ENCODE peak calls at places on chromosome 7, in four cellular contexts. E, O, S and U are unnamed samples.

GRCh38 chr7:156156734-156157408 is 344.6 kb upstream of the SHH start:
- DNase-seq in E (peak; percentile 75), O (peak; percentile 47), S (no peak), U (peak; percentile 20)

GRCh38 chr7:37759519-37759918 is 76.0 kb downstream of the GPR141 start:
- DNase-seq in E (no peak), O (no peak), S (no peak), U (no peak)

GRCh38 chr7:111741811-111742240 is 179.5 kb upstream of the IMMP2L start:
- DNase-seq in E (no peak), O (peak; percentile 77), S (peak; percentile 31), U (peak; percentile 61)

GRCh38 chr7:26197153-26198115 is 3.1 kb downstream of the HNRNPA2B1 start:
- DNase-seq in E (no peak), O (no peak), S (no peak), U (no peak)

GRCh38 chr7:32215697-32216096 is 145.5 kb upstream of the PDE1C start:
- DNase-seq in E (no peak), O (no peak), S (no peak), U (no peak)

GRCh38 chr7:191105-192034 is 1.0 kb upstream of the FAM20C start:
- DNase-seq in E (no peak), O (no peak), S (no peak), U (no peak)

GRCh38 chr7:101933685-101934084 is 116.3 kb downstream of the CUX1 start:
- DNase-seq in E (no peak), O (no peak), S (peak; percentile 69), U (no peak)

GRCh38 chr7:47690902-47691558 is 109.1 kb upstream of the TNS3 start:
- DNase-seq in E (no peak), O (no peak), S (no peak), U (no peak)

GRCh38 chr7:116030626-116031276 is at the start of gene TFEC:
- DNase-seq in E (no peak), O (no peak), S (no peak), U (no peak)

GRCh38 chr7:30995541-30995940 is 31.8 kb downstream of the GHRHR start:
- DNase-seq in E (no peak), O (no peak), S (no peak), U (no peak)

GRCh38 chr7:77182261-77182660 is 17.4 kb downstream of the FGL2 start:
- DNase-seq in E (no peak), O (no peak), S (no peak), U (no peak)

GRCh38 chr7:120110169-120110568 is 162.8 kb upstream of the KCND2 start:
- DNase-seq in E (no peak), O (no peak), S (no peak), U (no peak)

GRCh38 chr7:70340236-70340635 is 742.0 kb downstream of the AUTS2 start:
- DNase-seq in E (no peak), O (no peak), S (no peak), U (no peak)

GRCh38 chr7:23530355-23530754 is 1.4 kb downstream of the TRA2A start:
- DNase-seq in E (no peak), O (peak; percentile 29), S (no peak), U (peak; percentile 53)
- TF ChIP-seq CEBPB in E (no peak), O (no peak), S (no peak), U (no peak)

DNA sequence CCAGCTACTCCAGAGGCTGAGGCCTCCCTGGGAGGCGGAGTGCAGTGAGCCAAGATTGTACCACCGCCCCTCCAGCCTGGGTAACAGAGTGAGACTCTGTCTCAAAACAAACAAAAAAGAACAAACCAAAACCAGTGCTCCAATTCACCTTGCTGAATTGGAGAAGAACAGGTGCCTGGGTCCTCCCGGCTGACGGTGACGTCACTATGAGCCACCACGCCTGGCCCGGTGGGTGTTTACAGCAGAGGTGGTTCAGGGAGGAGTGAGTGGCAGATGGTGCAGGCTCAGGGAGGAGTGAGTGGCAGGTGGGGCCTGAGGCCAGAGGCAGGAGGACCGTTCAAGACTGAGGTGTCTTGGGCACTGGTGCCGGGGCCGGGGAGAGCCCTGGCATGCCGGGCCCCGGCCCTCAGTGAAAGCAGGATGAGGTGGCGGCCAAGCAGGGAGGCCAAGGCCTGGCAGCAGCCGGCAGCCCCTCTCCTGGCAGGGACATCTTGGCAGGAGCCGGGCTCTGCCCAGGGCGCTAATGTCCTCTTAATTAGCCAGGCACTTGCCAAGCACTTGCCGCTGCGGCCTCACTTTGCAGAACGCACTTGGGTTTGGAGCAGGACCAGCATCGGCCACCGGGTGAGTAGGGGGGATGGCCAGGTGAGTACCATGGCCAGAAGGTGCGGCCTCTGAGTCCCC is 162.8 kb upstream of the TNRC18 start:
- DNase-seq in E (no peak), O (no peak), S (no peak), U (no peak)
- TF ChIP-seq GABPA in E (no peak), O (no peak), S (no peak), U (no peak)

GRCh38 chr7:96728139-96728538 is 18.5 kb upstream of the SEM1 start:
- DNase-seq in E (no peak), O (no peak), S (no peak), U (no peak)

GRCh38 chr7:96723622-96724021 is 14.0 kb upstream of the SEM1 start:
- DNase-seq in E (no peak), O (no peak), S (no peak), U (no peak)

GRCh38 chr7:96729795-96730194 is 20.1 kb upstream of the SEM1 start:
- DNase-seq in E (no peak), O (no peak), S (no peak), U (no peak)

GRCh38 chr7:96727534-96728088 is 18.0 kb upstream of the SEM1 start:
- DNase-seq in E (no peak), O (no peak), S (no peak), U (no peak)
- TF ChIP-seq CEBPB in E (no peak), O (no peak), S (no peak), U (no peak)

DNA sequence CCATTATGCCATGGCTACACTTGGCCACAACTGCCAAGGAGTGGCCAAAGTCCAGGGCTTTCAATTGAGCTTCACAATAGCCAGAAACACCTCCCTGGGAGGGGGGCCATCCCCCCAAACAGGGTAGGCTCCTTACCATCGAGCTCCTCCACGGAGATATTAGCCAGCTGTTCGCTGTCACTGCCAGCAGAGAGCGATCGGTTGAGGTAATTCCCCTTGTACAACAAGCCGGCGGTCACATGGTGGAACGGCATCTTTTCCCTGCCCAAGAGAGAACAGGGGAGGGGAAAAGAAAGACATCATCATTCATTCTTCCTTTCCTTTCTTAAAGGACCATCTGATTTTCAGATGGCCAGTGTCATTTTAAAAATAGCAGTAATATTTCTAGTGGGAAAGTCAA is 133.6 kb downstream of the CALN1 start:
- DNase-seq in E (no peak), O (no peak), S (no peak), U (no peak)
- TF ChIP-seq GABPA in E (no peak), O (no peak), S (no peak), U (no peak)

DNA sequence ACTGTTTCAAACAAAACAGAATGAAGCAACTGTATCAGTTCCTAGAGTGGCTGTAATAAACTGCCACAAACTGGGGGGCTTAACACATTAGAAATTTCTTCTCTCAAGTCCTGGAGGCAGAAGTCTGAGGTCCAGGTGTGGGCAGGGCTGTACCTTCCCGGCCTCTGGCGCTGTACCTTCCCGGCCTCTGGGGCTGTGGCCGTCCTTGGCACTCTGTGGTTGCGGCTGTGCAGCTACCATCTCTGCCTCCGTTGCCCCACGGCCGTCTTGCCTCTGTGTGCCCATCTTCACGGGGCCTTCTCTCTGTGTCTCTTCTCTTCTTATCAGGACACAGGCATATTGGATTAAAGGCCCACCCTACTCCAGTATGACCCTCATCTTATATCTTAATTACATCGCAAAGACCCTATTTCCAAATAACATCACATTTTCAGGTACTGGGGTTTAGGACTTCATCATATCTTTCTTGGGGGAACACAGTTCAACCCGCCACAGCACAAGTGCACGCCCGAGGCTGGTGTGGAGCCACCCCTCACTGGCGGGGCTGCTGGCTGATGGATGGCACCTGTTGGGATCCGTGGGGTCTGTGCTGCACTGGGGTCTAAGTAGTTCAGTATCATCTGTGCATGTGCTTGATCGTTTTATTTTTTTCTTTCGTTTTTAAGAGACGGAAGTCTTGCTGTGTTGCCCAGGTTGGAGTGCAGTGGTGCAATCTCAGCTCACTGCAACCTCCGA is 123.2 kb downstream of the ACTR3B start:
- DNase-seq in E (no peak), O (no peak), S (no peak), U (no peak)
- TF ChIP-seq CEBPB in E (no peak), O (no peak), S (no peak), U (no peak)

DNA sequence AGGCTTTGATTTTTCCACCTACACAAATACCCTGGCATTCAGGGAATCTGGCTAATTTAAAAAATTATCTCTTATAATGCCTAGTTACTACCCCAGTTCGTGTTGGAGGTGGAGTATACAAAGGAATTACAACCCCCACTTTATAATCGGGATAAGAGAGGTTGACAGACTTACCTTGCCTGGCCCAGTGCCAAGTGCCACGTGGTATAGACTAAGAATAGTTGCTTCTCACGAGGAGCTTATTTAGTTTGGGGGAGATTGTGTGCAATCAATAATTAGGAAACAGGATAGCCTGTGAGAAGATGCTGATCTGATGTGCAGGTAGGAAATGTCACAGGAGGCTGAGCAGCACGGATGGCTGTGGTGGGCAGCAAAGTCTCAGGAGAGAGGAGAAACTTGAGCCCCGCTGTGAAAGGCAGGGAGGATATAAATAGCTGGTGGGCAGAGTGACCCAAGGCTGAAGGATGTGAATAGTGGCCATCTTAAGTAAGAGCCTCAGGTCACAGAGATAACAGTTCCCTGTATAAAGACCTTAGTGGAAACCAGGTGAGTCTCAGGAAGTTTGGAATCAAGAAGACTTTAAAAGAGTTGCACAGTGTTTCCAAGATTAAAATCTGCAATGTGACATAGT is 11.3 kb upstream of the ATXN7L1 start:
- DNase-seq in E (peak; percentile 40), O (no peak), S (no peak), U (no peak)
- TF ChIP-seq GABPA in E (no peak), O (no peak), S (no peak), U (no peak)

DNA sequence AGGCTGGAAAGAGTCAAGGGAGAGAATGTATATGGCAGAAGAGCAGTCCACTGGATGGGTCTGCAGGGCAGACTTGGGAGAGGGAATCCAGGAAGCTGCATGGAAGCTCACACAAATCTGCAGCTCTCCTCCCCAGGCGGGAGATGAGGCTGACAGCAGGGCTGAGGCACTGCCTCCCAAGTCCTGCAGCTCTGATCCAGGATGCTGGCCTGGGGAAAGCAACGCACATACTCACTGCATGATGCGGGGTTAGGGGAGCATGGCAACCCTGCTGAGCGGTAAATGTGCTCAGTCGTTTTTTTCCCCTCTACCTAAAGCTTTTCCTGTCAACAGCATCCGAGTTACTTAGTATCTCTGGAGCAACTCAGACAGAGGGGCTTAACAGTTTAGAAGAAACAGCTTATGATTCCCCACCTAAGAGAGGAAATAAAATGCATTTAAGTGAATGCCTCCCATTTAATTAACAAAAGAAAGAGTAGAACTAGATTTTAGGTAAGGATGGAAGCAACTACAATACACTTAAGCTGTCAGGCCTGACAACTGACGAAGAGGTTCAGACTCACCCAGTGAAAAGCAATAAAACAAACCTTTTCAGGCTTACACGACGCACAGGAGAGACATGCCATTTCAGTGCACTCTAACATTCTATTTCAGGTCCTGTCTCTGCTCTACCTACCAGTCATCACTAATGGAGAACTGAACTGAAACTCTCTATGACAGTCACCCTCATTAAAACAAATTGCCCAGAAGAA is 37.0 kb downstream of the CHCHD3 start:
- DNase-seq in E (peak; percentile 56), O (no peak), S (no peak), U (no peak)
- TF ChIP-seq CEBPB in E (no peak), O (no peak), S (no peak), U (no peak)